ENCODE peak calls at places on chromosome 19, in seven cellular contexts. O is fibroblast of lung; I is NCI-H1048; X is AML-193; N is posterior cingulate gyrus; A is amygdala; B is activated CD4-positive, alpha-beta T cell treated with anti-CD3 and anti-CD28 coated beads, Interleukin-2, amount 50 U/mL, for 48 hours. J is an unnamed sample.

GRCh38 chr19:1007852-1008251 is 7.6 kb downstream of the GRIN3B start:
- DNase-seq in O (no peak), I (no peak), X (no peak), N (no peak), A (no peak), B (no peak), J (no peak)

GRCh38 chr19:11451942-11452813 is 16.7 kb downstream of the PRKCSH start:
- DNase-seq in O (no peak), I (no peak), X (no peak), N (no peak), A (no peak), B (no peak), J (peak; percentile 43)

GRCh38 chr19:54204767-54205468 is 4.3 kb downstream of the RPS9 start:
- DNase-seq in O (no peak), I (no peak), X (no peak), N (no peak), A (no peak), B (no peak), J (no peak)

GRCh38 chr19:19628499-19629134 is 597 bp upstream of the LPAR2 start:
- DNase-seq in O (peak; percentile 81), I (peak; percentile 37), X (no peak), N (no peak), A (peak; percentile 40), B (peak; percentile 48), J (no peak)

GRCh38 chr19:50501186-50501567 is 9.8 kb downstream of the JOSD2 start:
- DNase-seq in O (no peak), I (no peak), X (no peak), N (no peak), A (no peak), B (no peak), J (no peak)

GRCh38 chr19:16661480-16662034 is 618 bp downstream of the TMEM38A start:
- DNase-seq in O (no peak), I (no peak), X (no peak), N (no peak), A (peak; percentile 25), B (peak; percentile 15), J (no peak)

GRCh38 chr19:38324431-38324830 is 4.8 kb downstream of the KCNK6 start:
- DNase-seq in O (no peak), I (no peak), X (no peak), N (no peak), A (no peak), B (no peak), J (no peak)

GRCh38 chr19:38616265-38616664 is 1.5 kb downstream of the MAP4K1 start:
- DNase-seq in O (no peak), I (no peak), X (no peak), N (no peak), A (no peak), B (peak; percentile 29), J (no peak)

GRCh38 chr19:7970716-7971448 is 27.4 kb upstream of the TIMM44 start:
- DNase-seq in O (peak; percentile 14), I (no peak), X (peak; percentile 13), N (peak; percentile 40), A (no peak), B (peak; percentile 45), J (peak; percentile 62)

GRCh38 chr19:39320948-39321831 is 527 bp upstream of the LRFN1 start:
- DNase-seq in O (no peak), I (no peak), X (no peak), N (no peak), A (peak; percentile 58), B (no peak), J (no peak)

GRCh38 chr19:49554701-49555181 is 25.6 kb downstream of the NOSIP start:
- DNase-seq in O (no peak), I (no peak), X (no peak), N (no peak), A (no peak), B (peak; percentile 69), J (no peak)

GRCh38 chr19:51259348-51260245 is 8.7 kb downstream of the SIGLECL1 start:
- DNase-seq in O (no peak), I (no peak), X (peak; percentile 63), N (peak; percentile 36), A (no peak), B (peak; percentile 59), J (peak; percentile 74)

GRCh38 chr19:35088514-35088913 is 27.1 kb upstream of the FXYD3 start:
- DNase-seq in O (peak; percentile 88), I (no peak), X (no peak), N (no peak), A (no peak), B (no peak), J (no peak)

GRCh38 chr19:39310558-39311311 is 9.9 kb downstream of the LRFN1 start:
- DNase-seq in O (no peak), I (no peak), X (no peak), N (peak; percentile 49), A (peak; percentile 56), B (no peak), J (peak; percentile 95)

GRCh38 chr19:15101479-15102082 is 5.6 kb upstream of the SYDE1 start:
- DNase-seq in O (peak; percentile 27), I (no peak), X (peak; percentile 31), N (no peak), A (no peak), B (peak; percentile 76), J (peak; percentile 60)

GRCh38 chr19:55276720-55277430 is 3.0 kb downstream of the HSPBP1 start:
- DNase-seq in O (no peak), I (no peak), X (no peak), N (no peak), A (no peak), B (no peak), J (no peak)

GRCh38 chr19:2171349-2172145 is 7.8 kb downstream of the DOT1L start:
- DNase-seq in O (peak; percentile 42), I (no peak), X (no peak), N (no peak), A (no peak), B (peak; percentile 89), J (peak; percentile 51)

GRCh38 chr19:49114630-49115363 is 627 bp downstream of the LIN7B start:
- DNase-seq in O (peak; percentile 55), I (no peak), X (peak; percentile 16), N (peak; percentile 67), A (peak; percentile 60), B (peak; percentile 68), J (peak; percentile 50)

GRCh38 chr19:55985254-55985653 is 1.3 kb upstream of the NLRP5 start:
- DNase-seq in O (no peak), I (no peak), X (no peak), N (no peak), A (no peak), B (no peak), J (no peak)

GRCh38 chr19:31135841-31136240 is 213.4 kb downstream of the TSHZ3 start:
- DNase-seq in O (peak; percentile 64), I (no peak), X (no peak), N (no peak), A (no peak), B (no peak), J (no peak)

GRCh38 chr19:38037151-38037611 is 130.2 kb downstream of the SIPA1L3 start:
- DNase-seq in O (no peak), I (no peak), X (no peak), N (no peak), A (no peak), B (no peak), J (no peak)

GRCh38 chr19:32886241-32886640 is 16.7 kb upstream of the SLC7A9 start:
- DNase-seq in O (no peak), I (no peak), X (no peak), N (no peak), A (no peak), B (no peak), J (no peak)

GRCh38 chr19:58009666-58010301 is 7.2 kb upstream of the ZNF606 start:
- DNase-seq in O (peak; percentile 81), I (no peak), X (no peak), N (peak; percentile 81), A (peak; percentile 82), B (peak; percentile 48), J (peak; percentile 64)

GRCh38 chr19:17766543-17767131 is 15.4 kb downstream of the FCHO1 start:
- DNase-seq in O (peak; percentile 65), I (peak; percentile 73), X (no peak), N (peak; percentile 73), A (peak; percentile 92), B (peak; percentile 48), J (no peak)